ENCODE peak calls at places on chromosomes 7 and 10, in nine cellular contexts. G, X, P, F, L, Z, S, J and H are unnamed samples.
A peak's percentile ranks its signal among the peaks of the same experiment; 100 is the strongest.

GRCh38 chr7:21568762-21569161 is 25.9 kb downstream of the DNAH11 start:
- DNase-seq in G (no peak), X (no peak), P (no peak), F (peak; percentile 16), L (no peak), Z (peak; percentile 21), S (no peak), J (no peak), H (no peak)

GRCh38 chr10:101835406-101835805 is 8.2 kb downstream of the KCNIP2 start:
- DNase-seq in G (no peak), X (no peak), P (no peak), F (no peak), L (no peak), Z (no peak), S (no peak), J (no peak), H (peak; percentile 10)

GRCh38 chr10:93445097-93445960 is 36.8 kb downstream of the MYOF start:
- DNase-seq in G (no peak), X (peak; percentile 41), P (peak; percentile 86), F (peak; percentile 87), L (no peak), Z (peak; percentile 85), S (peak; percentile 82), J (peak; percentile 97), H (no peak)

GRCh38 chr10:102678842-102679289 is 34.6 kb downstream of the TRIM8 start:
- DNase-seq in G (no peak), X (peak; percentile 50), P (peak; percentile 66), F (peak; percentile 71), L (no peak), Z (peak; percentile 52), S (no peak), J (peak; percentile 55), H (peak; percentile 81)

GRCh38 chr10:89805599-89806013 is 104.2 kb downstream of the KIF20B start:
- DNase-seq in G (no peak), X (no peak), P (no peak), F (no peak), L (peak; percentile 64), Z (no peak), S (no peak), J (no peak), H (no peak)

GRCh38 chr7:140297192-140297591 is 101.1 kb downstream of the SLC37A3 start:
- DNase-seq in G (no peak), X (no peak), P (no peak), F (no peak), L (no peak), Z (no peak), S (no peak), J (no peak), H (no peak)

GRCh38 chr10:3452234-3452633 is 279.7 kb upstream of the PITRM1 start:
- DNase-seq in G (no peak), X (no peak), P (no peak), F (peak; percentile 96), L (no peak), Z (no peak), S (no peak), J (no peak), H (no peak)

GRCh38 chr7:27173412-27174076 is 576 bp downstream of the HOXA10 start:
- DNase-seq in G (no peak), X (no peak), P (peak; percentile 59), F (peak; percentile 67), L (no peak), Z (no peak), S (no peak), J (no peak), H (no peak)

GRCh38 chr10:89332092-89332633 is 4.4 kb downstream of the IFIT3 start:
- DNase-seq in G (peak; percentile 65), X (no peak), P (no peak), F (peak; percentile 76), L (peak; percentile 40), Z (no peak), S (no peak), J (peak; percentile 12), H (no peak)

GRCh38 chr7:153381275-153382119 is 621.9 kb downstream of the ACTR3B start:
- DNase-seq in G (no peak), X (peak; percentile 26), P (no peak), F (no peak), L (peak; percentile 16), Z (no peak), S (peak; percentile 28), J (no peak), H (peak; percentile 55)

GRCh38 chr7:133081119-133081604 is 728 bp downstream of the CHCHD3 start:
- DNase-seq in G (no peak), X (no peak), P (no peak), F (peak; percentile 46), L (peak; percentile 12), Z (no peak), S (no peak), J (no peak), H (no peak)

GRCh38 chr7:87498893-87499292 is 23.4 kb upstream of the ABCB4 start:
- DNase-seq in G (no peak), X (no peak), P (no peak), F (no peak), L (no peak), Z (no peak), S (no peak), J (no peak), H (no peak)

GRCh38 chr10:33609546-33609945 is 275.1 kb upstream of the NRP1 start:
- DNase-seq in G (no peak), X (no peak), P (no peak), F (no peak), L (no peak), Z (no peak), S (no peak), J (no peak), H (no peak)

GRCh38 chr7:4079366-4079765 is 602.7 kb upstream of the FOXK1 start:
- DNase-seq in G (no peak), X (no peak), P (no peak), F (no peak), L (no peak), Z (no peak), S (no peak), J (peak; percentile 3), H (no peak)

GRCh38 chr7:69677054-69677847 is 79.0 kb downstream of the AUTS2 start:
- DNase-seq in G (no peak), X (no peak), P (no peak), F (no peak), L (no peak), Z (peak; percentile 9), S (no peak), J (no peak), H (no peak)

GRCh38 chr7:1765336-1765735 is 95.3 kb downstream of the ELFN1 start:
- DNase-seq in G (no peak), X (no peak), P (no peak), F (no peak), L (no peak), Z (no peak), S (no peak), J (no peak), H (no peak)

GRCh38 chr10:29734980-29735627 is 100.3 kb upstream of the SVIL start:
- DNase-seq in G (peak; percentile 48), X (no peak), P (peak; percentile 62), F (peak; percentile 59), L (peak; percentile 67), Z (no peak), S (peak; percentile 60), J (peak; percentile 51), H (peak; percentile 89)

GRCh38 chr10:132627736-132628512 is 90.3 kb downstream of the INPP5A start:
- DNase-seq in G (no peak), X (no peak), P (no peak), F (peak; percentile 29), L (no peak), Z (no peak), S (no peak), J (peak; percentile 42), H (peak; percentile 91)

GRCh38 chr7:117704098-117704497 is 169.1 kb downstream of the CTTNBP2 start:
- DNase-seq in G (no peak), X (no peak), P (no peak), F (no peak), L (no peak), Z (no peak), S (no peak), J (no peak), H (no peak)

GRCh38 chr7:1668486-1668931 is 1.6 kb upstream of the ELFN1 start:
- DNase-seq in G (no peak), X (no peak), P (peak; percentile 48), F (peak; percentile 18), L (no peak), Z (no peak), S (no peak), J (no peak), H (peak; percentile 65)

GRCh38 chr7:114663502-114663901 is 248.9 kb downstream of the FOXP2 start:
- DNase-seq in G (no peak), X (no peak), P (no peak), F (peak; percentile 53), L (no peak), Z (peak; percentile 35), S (no peak), J (no peak), H (no peak)

GRCh38 chr7:4144171-4144701 is 537.9 kb upstream of the FOXK1 start:
- DNase-seq in G (no peak), X (no peak), P (no peak), F (no peak), L (no peak), Z (no peak), S (no peak), J (no peak), H (no peak)

GRCh38 chr10:33952692-33953360 is 618.4 kb upstream of the NRP1 start:
- DNase-seq in G (no peak), X (no peak), P (no peak), F (peak; percentile 84), L (no peak), Z (no peak), S (no peak), J (no peak), H (no peak)

GRCh38 chr7:1839701-1840100 is 169.6 kb downstream of the ELFN1 start:
- DNase-seq in G (no peak), X (no peak), P (no peak), F (no peak), L (no peak), Z (no peak), S (no peak), J (no peak), H (peak; percentile 81)

GRCh38 chr10:127157506-127158205 is 38.7 kb downstream of the INSYN2A start:
- DNase-seq in G (no peak), X (no peak), P (no peak), F (no peak), L (no peak), Z (no peak), S (no peak), J (no peak), H (no peak)

GRCh38 chr7:2849941-2850766 is 6.0 kb upstream of the GNA12 start:
- DNase-seq in G (no peak), X (no peak), P (no peak), F (no peak), L (no peak), Z (no peak), S (no peak), J (no peak), H (no peak)

GRCh38 chr7:70571403-70571911 is 560.5 kb upstream of the GALNT17 start:
- DNase-seq in G (no peak), X (no peak), P (no peak), F (peak; percentile 51), L (no peak), Z (no peak), S (no peak), J (peak; percentile 64), H (no peak)